ENCODE peak calls at places on chromosomes 16 and 17, in eight cellular contexts. D is progenitor cell of endocrine pancreas; J is A549; C is NCI-H748 treated with DMSO at 0.1 percent for 48 hours; U is AG10803; Z is OCI-M1; X is GM23248; G is stimulated activated CD4-positive, alpha-beta T cell treated with anti-CD3 and anti-CD28 coated beads, Interleukin-1b, Interleukin-23, amount 100 ng/mL, for 24 hours. F is an unnamed sample.

GRCh38 chr17:4327638-4328037 is 38.8 kb downstream of the UBE2G1 start:
- DNase-seq in G (no peak), J (peak), Z (no peak), C (no peak), D (no peak), U (peak), X (peak), F (no peak)

GRCh38 chr17:7466644-7467341 is 12.6 kb downstream of the ZBTB4 start:
- DNase-seq in J (no peak), Z (peak), U (peak), X (peak), C (no peak), D (no peak), G (no peak), F (no peak)

GRCh38 chr16:49472598-49472997 is 99.0 kb downstream of the C16orf78 start:
- DNase-seq in D (no peak), C (no peak), G (no peak), J (no peak), X (no peak), U (no peak), Z (no peak), F (no peak)

GRCh38 chr17:80819422-80820164 is 172.0 kb upstream of the CHMP6 start:
- DNase-seq in U (no peak), X (no peak), D (no peak), Z (no peak), J (no peak), C (no peak), G (no peak), F (peak)

GRCh38 chr17:10435096-10435495 is 13.3 kb upstream of the MYH8 start:
- DNase-seq in G (no peak), X (peak), U (no peak), C (no peak), Z (no peak), D (no peak), J (no peak), F (no peak)

GRCh38 chr17:83186226-83186625 is 106.8 kb downstream of the METRNL start:
- DNase-seq in X (peak), G (no peak), D (no peak), Z (peak), U (no peak), C (no peak), J (no peak), F (no peak)

GRCh38 chr16:23670137-23670776 is 8.4 kb upstream of the PLK1 start:
- DNase-seq in J (no peak), X (peak), C (no peak), G (peak), D (no peak), Z (no peak), U (peak), F (no peak)

GRCh38 chr16:68231384-68232136 is 4.4 kb downstream of the ESRP2 start:
- DNase-seq in G (no peak), X (no peak), C (no peak), U (no peak), J (no peak), Z (no peak), D (no peak), F (peak)

GRCh38 chr17:46191332-46192210 is 1.7 kb downstream of the KANSL1 start:
- DNase-seq in G (no peak), J (peak), X (peak), U (peak), D (no peak), Z (peak), C (peak), F (peak)

GRCh38 chr16:58243528-58244004 is 45.7 kb upstream of the CSNK2A2 start:
- DNase-seq in X (no peak), U (no peak), D (no peak), C (no peak), G (no peak), Z (peak), J (no peak), F (no peak)

GRCh38 chr16:68086336-68086821 is 1.2 kb downstream of the NFATC3 start:
- DNase-seq in C (peak), X (peak), J (peak), G (no peak), U (peak), Z (peak), D (no peak), F (no peak)